ENCODE peak calls at places on chromosome 7, in four cellular contexts. I, X, L and P are unnamed samples.

GRCh38 chr7:18498327-18498726 is 2.8 kb downstream of the HDAC9 start:
- DNase-seq in I (no peak), X (no peak), L (no peak), P (no peak)

GRCh38 chr7:35508623-35509400 is 186.1 kb downstream of the HERPUD2 start:
- DNase-seq in I (no peak), X (no peak), L (no peak), P (no peak)

GRCh38 chr7:110084177-110084807 is 1006.6 kb upstream of the LRRN3 start:
- DNase-seq in I (no peak), X (no peak), L (no peak), P (no peak)

GRCh38 chr7:5454485-5454884 is 30.9 kb upstream of the TNRC18 start:
- DNase-seq in I (no peak), X (no peak), L (no peak), P (no peak)

GRCh38 chr7:45702751-45703150 is 128.6 kb downstream of the ADCY1 start:
- DNase-seq in I (no peak), X (peak), L (no peak), P (no peak)

GRCh38 chr7:130758429-130759056 is 24.5 kb upstream of the KLF14 start:
- DNase-seq in I (peak), X (no peak), L (no peak), P (peak)

GRCh38 chr7:95753440-95753839 is 18.9 kb upstream of the DYNC1I1 start:
- DNase-seq in I (no peak), X (no peak), L (no peak), P (no peak)

GRCh38 chr7:142535123-142535779 is 214.0 kb upstream of the PRSS1 start:
- DNase-seq in I (no peak), X (no peak), L (peak), P (no peak)

GRCh38 chr7:141073173-141073640 is 657 bp upstream of the TMEM178B start:
- DNase-seq in I (no peak), X (no peak), L (no peak), P (no peak)

GRCh38 chr7:26197153-26198115 is 3.1 kb downstream of the HNRNPA2B1 start:
- DNase-seq in I (no peak), X (no peak), L (no peak), P (no peak)

GRCh38 chr7:2360791-2361190 is 6.2 kb downstream of the EIF3B start:
- DNase-seq in I (no peak), X (no peak), L (no peak), P (no peak)

GRCh38 chr7:157302314-157302711 is 34.5 kb upstream of the DNAJB6 start:
- DNase-seq in I (peak), X (peak), L (peak), P (no peak)

GRCh38 chr7:130998993-130999602 is 265.1 kb upstream of the KLF14 start:
- DNase-seq in I (no peak), X (no peak), L (no peak), P (no peak)

GRCh38 chr7:99996755-99997544 is 18.4 kb upstream of the ZKSCAN1 start:
- DNase-seq in I (no peak), X (peak), L (no peak), P (no peak)

GRCh38 chr7:85019778-85020177 is 167.1 kb downstream of the SEMA3D start:
- DNase-seq in I (no peak), X (no peak), L (no peak), P (no peak)

GRCh38 chr7:99707096-99707495 is 27.3 kb upstream of the CYP3A5 start:
- DNase-seq in I (no peak), X (no peak), L (no peak), P (no peak)

GRCh38 chr7:74289660-74290589 is 718 bp downstream of the CLIP2 start:
- DNase-seq in I (no peak), X (peak), L (no peak), P (no peak)

GRCh38 chr7:154568346-154568745 is 434.6 kb downstream of the PAXIP1 start:
- DNase-seq in I (no peak), X (no peak), L (no peak), P (no peak)

GRCh38 chr7:138017992-138018391 is 16.1 kb upstream of the CREB3L2 start:
- DNase-seq in I (no peak), X (no peak), L (no peak), P (no peak)

GRCh38 chr7:19815546-19815945 is 42.1 kb upstream of the TMEM196 start:
- DNase-seq in I (no peak), X (no peak), L (no peak), P (no peak)

GRCh38 chr7:23467731-23468720 is 2.3 kb downstream of the IGF2BP3 start:
- DNase-seq in I (no peak), X (peak), L (no peak), P (no peak)

GRCh38 chr7:70533614-70534013 is 598.3 kb upstream of the GALNT17 start:
- DNase-seq in I (no peak), X (no peak), L (no peak), P (no peak)

GRCh38 chr7:103832438-103832837 is 157.0 kb downstream of the RELN start:
- DNase-seq in I (no peak), X (no peak), L (no peak), P (no peak)

GRCh38 chr7:116403265-116403664 is 96.3 kb upstream of the CAV2 start:
- DNase-seq in I (no peak), X (no peak), L (no peak), P (peak)

GRCh38 chr7:85525661-85526060 is 338.8 kb upstream of the SEMA3D start:
- DNase-seq in I (no peak), X (no peak), L (no peak), P (no peak)

GRCh38 chr7:155387066-155387620 is 70.8 kb upstream of the EN2 start:
- DNase-seq in I (no peak), X (peak), L (no peak), P (no peak)

GRCh38 chr7:123635551-123636359 is 19.9 kb upstream of the LMOD2 start:
- DNase-seq in I (no peak), X (no peak), L (no peak), P (no peak)

GRCh38 chr7:68384581-68384980 is 1213.7 kb upstream of the AUTS2 start:
- DNase-seq in I (no peak), X (no peak), L (no peak), P (no peak)

GRCh38 chr7:73858807-73859206 is 2.2 kb upstream of the TMEM270 start:
- DNase-seq in I (no peak), X (no peak), L (no peak), P (no peak)

GRCh38 chr7:74141705-74142104 is 32.5 kb upstream of the EIF4H start:
- DNase-seq in I (no peak), X (no peak), L (no peak), P (no peak)

GRCh38 chr7:25314094-25314708 is 85.9 kb upstream of the NPVF start:
- DNase-seq in I (no peak), X (no peak), L (no peak), P (no peak)

GRCh38 chr7:94297397-94297838 is 97.3 kb upstream of the COL1A2 start:
- DNase-seq in I (no peak), X (no peak), L (no peak), P (peak)

GRCh38 chr7:132066776-132067175 is 509.5 kb downstream of the PLXNA4 start:
- DNase-seq in I (no peak), X (no peak), L (no peak), P (no peak)

GRCh38 chr7:38716397-38716796 is 85.2 kb upstream of the AMPH start:
- DNase-seq in I (no peak), X (no peak), L (no peak), P (no peak)

GRCh38 chr7:155280446-155281410 is 16.9 kb upstream of the INSIG1 start:
- DNase-seq in I (no peak), X (no peak), L (no peak), P (no peak)

GRCh38 chr7:81260152-81260551 is 341.3 kb upstream of the SEMA3C start:
- DNase-seq in I (no peak), X (no peak), L (no peak), P (no peak)

GRCh38 chr7:131235489-131236317 is 92.0 kb upstream of the MKLN1 start:
- DNase-seq in I (peak), X (no peak), L (no peak), P (peak)

GRCh38 chr7:100894860-100895700 is 608 bp downstream of the ACHE start:
- DNase-seq in I (no peak), X (peak), L (no peak), P (no peak)

GRCh38 chr7:127504715-127505114 is 80.7 kb downstream of the GCC1 start:
- DNase-seq in I (no peak), X (no peak), L (no peak), P (no peak)

GRCh38 chr7:67137464-67137863 is 140.8 kb downstream of the TYW1 start:
- DNase-seq in I (no peak), X (no peak), L (no peak), P (no peak)

DNA sequence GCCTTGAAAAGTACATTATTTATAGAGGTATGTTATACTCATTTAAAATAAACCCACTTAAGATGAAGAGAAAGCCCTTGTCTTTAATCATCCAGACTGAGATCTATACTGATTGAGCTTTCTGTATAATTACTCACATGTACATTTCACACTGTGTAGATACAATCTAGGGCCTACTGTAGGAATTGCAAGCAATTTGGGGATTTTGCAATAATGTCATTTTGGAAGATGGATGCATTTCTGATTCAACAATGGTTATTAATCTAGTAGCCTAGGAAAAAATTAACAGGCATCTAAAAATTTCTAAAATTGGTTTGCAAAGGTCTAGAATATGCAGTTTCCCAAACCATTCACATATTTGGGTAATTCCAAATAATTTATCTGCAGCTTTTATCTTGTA is 132.2 kb downstream of the PDE1C start:
- DNase-seq in I (no peak), X (no peak), L (no peak), P (no peak)
- H3K4me3 ChIP-seq in I (no peak), X (no peak), L (no peak), P (no peak)

GRCh38 chr7:102300643-102301211 is 14.1 kb downstream of the SH2B2 start:
- DNase-seq in I (no peak), X (no peak), L (no peak), P (no peak)
- TF ChIP-seq CTCF in I (no peak), X (no peak), L (no peak), P (peak)

GRCh38 chr7:77796960-77797359 is 1.3 kb downstream of the TMEM60 start:
- DNase-seq in I (no peak), X (no peak), L (no peak), P (no peak)
- H3K4me3 ChIP-seq in I (peak), X (peak), L (peak), P (peak)

DNA sequence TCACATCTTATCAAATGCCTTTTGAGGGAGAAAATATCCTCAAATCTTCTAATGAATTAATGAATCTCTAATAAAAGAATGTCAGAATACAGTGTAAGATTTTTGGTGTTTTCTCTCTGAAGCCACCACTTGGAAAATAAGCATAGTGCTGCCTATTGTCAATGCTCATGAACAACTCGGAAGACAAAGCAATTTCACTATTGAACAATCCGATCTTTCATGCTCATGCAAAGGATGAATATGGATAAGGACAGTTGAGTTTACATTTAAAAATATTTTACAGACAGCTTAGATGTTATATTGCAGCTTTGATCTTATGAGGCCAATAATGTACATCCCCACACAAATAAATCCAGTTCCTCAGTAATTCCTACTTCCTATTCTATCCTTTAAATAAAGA is 40.6 kb downstream of the MAGI2 start:
- DNase-seq in I (no peak), X (no peak), L (no peak), P (no peak)
- TF ChIP-seq CTCF in I (no peak), X (no peak), L (no peak), P (no peak)

DNA sequence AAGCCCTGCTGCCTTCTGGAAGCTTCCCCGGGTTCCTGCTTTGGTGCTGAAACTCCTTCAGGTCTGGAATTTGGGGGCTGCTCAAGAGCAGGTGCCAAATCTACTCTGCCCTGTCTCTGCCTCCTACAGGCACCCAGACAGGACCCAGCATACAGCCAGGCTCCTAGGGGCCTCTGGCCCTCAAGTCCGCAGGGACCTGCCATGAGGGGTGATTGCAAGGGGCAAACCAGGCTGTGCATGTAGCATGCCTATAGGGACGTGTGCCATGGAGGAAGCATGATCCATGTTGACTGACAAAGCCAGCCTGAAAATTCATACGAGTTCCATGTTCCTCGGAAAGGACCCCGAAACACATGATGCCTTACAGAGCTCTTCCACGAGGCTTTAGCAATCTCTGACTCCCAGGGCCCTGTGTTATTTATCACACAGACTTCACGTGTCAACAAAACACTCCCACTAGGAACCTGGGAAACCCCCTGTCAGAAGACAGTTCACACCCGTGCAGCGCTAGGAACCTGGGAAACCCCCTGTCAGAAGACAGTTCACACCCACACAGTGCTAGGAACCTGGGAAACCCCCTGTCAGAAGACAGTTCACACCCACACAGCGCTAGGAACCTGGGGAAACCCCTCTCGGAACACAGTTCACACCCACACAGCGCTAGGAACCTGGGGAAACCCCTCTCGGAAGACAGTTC is 75.3 kb upstream of the DNAAF5 start:
- DNase-seq in I (no peak), X (no peak), L (no peak), P (no peak)
- H3K4me3 ChIP-seq in I (no peak), X (no peak), L (no peak), P (no peak)

GRCh38 chr7:158570449-158571170 is 17.0 kb downstream of the PTPRN2 start:
- DNase-seq in I (no peak), X (no peak), L (no peak), P (no peak)

GRCh38 chr7:158569858-158570239 is 17.8 kb downstream of the PTPRN2 start:
- DNase-seq in I (no peak), X (no peak), L (no peak), P (no peak)

GRCh38 chr7:158573310-158573709 is 14.3 kb downstream of the PTPRN2 start:
- DNase-seq in I (no peak), X (peak), L (peak), P (no peak)

GRCh38 chr7:158574308-158575036 is 13.2 kb downstream of the PTPRN2 start:
- DNase-seq in I (no peak), X (peak), L (no peak), P (no peak)

DNA sequence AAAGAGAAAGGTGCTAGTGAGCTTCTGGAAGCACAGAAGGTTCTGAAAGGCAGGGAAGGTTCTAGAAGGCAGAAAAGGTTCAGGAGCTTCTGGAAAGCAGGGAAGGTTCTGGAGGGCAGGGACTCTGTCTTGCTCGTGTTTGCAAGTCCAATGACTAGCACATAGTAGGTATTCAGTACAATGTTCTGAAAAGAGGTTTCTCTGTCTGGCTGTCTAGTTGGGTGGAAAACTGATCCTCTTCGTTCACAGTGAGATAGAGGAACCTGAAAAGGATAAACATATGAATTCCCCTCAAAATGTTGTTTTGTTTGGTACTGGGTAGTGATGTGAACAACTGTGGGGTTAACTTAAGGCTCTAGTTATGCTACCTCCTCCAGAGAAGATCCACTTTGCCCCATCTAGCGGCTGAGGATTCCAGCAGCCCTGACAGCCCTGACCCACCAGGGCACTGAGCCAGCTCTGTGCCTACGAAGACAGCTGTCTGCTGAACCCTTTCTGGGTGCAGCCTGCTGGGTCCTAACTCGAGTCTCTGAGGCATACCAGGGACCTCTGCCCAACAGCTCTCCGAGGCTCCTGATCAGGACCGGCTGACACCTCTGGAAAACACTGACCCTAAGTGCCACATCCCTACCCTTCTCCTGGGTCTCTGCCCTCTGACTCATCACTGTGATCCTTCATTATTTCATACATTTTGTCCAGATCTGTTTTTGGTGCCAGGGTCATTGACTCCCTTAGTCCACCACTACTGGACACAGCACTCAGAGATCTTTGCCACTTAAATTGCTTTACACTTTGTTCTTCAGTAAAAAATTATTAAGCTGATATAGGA is 15.4 kb downstream of the PTPRN2 start:
- DNase-seq in I (no peak), X (peak), L (no peak), P (no peak)
- TF ChIP-seq CTCF in I (no peak), X (no peak), L (no peak), P (no peak)

DNA sequence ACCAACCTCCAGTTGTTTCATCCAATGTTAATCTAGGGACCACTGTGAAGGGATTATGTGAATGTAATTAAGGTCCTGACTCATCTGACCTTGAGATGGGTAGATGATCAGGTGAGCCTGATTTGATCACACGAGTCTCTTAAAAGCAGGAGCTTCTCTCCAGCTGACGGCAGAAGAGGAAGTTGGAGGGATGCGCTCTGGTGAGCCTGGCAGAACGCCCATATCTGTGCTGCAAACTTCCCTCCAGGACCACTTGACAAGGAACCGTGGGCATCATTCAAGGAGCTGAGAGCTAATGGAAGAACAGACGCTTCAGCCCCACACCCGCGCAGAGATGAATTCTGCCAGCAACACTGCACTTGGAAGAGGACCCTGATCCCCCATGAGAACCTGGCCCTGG is 642.4 kb downstream of the TNS3 start:
- DNase-seq in I (no peak), X (no peak), L (peak), P (no peak)
- H3K4me3 ChIP-seq in I (no peak), X (no peak), L (no peak), P (no peak)